ENCODE peak calls at places on chromosomes 12 and 14, in six cellular contexts. B is upper lobe of right lung, Q is HFFc6, U is WTC11, L is left ventricle myocardium inferior, O is AG09319. R is an unnamed sample.

GRCh38 chr14:53840444-53840843 is 116.2 kb downstream of the BMP4 start:
- DNase-seq in B (no peak), Q (peak; percentile 46), U (no peak), L (no peak), O (no peak), R (no peak)

GRCh38 chr12:132083731-132084641 is 60.1 kb downstream of the DDX51 start:
- DNase-seq in B (peak; percentile 96), Q (peak; percentile 80), U (peak; percentile 96), L (peak; percentile 90), O (peak; percentile 63), R (peak; percentile 90)

GRCh38 chr12:113819495-113819894 is 146.6 kb downstream of the RBM19 start:
- DNase-seq in B (no peak), Q (no peak), U (no peak), L (no peak), O (no peak), R (no peak)

GRCh38 chr14:24293525-24293924 is 6.1 kb downstream of the DHRS1 start:
- DNase-seq in B (no peak), Q (no peak), U (no peak), L (no peak), O (no peak), R (no peak)

GRCh38 chr14:104422301-104423223 is 157.0 kb upstream of the C14orf180 start:
- DNase-seq in B (peak; percentile 52), Q (no peak), U (no peak), L (no peak), O (no peak), R (no peak)

GRCh38 chr12:76180401-76181277 is 96.2 kb upstream of the NAP1L1 start:
- DNase-seq in B (no peak), Q (no peak), U (no peak), L (no peak), O (no peak), R (no peak)

GRCh38 chr14:26846388-26846787 is 248.6 kb upstream of the NOVA1 start:
- DNase-seq in B (no peak), Q (no peak), U (no peak), L (no peak), O (no peak), R (peak; percentile 32)

GRCh38 chr12:88057994-88058718 is 29.0 kb upstream of the C12orf50 start:
- DNase-seq in B (no peak), Q (no peak), U (no peak), L (peak; percentile 42), O (no peak), R (no peak)

GRCh38 chr12:109191621-109192250 is 75.3 kb downstream of the ACACB start:
- DNase-seq in B (no peak), Q (no peak), U (no peak), L (no peak), O (no peak), R (no peak)

GRCh38 chr12:61213646-61214045 is 1046.6 kb upstream of the USP15 start:
- DNase-seq in B (no peak), Q (no peak), U (no peak), L (no peak), O (no peak), R (no peak)

GRCh38 chr12:7433276-7433822 is 10.6 kb downstream of the CD163L1 start:
- DNase-seq in B (no peak), Q (peak; percentile 78), U (no peak), L (no peak), O (no peak), R (peak; percentile 74)

GRCh38 chr12:53048033-53048779 is 1.7 kb upstream of the TNS2 start:
- DNase-seq in B (peak; percentile 89), Q (no peak), U (no peak), L (peak; percentile 81), O (no peak), R (no peak)

GRCh38 chr12:3684449-3685051 is 68.4 kb downstream of the CRACR2A start:
- DNase-seq in B (no peak), Q (no peak), U (no peak), L (peak; percentile 42), O (no peak), R (no peak)

GRCh38 chr14:26319139-26319864 is 278.5 kb downstream of the NOVA1 start:
- DNase-seq in B (no peak), Q (no peak), U (no peak), L (no peak), O (no peak), R (no peak)

GRCh38 chr12:60257063-60257462 is 661.2 kb downstream of the SLC16A7 start:
- DNase-seq in B (no peak), Q (peak; percentile 64), U (no peak), L (no peak), O (no peak), R (peak; percentile 80)

GRCh38 chr12:75658826-75659823 is 147.7 kb upstream of the KRR1 start:
- DNase-seq in B (no peak), Q (peak; percentile 81), U (no peak), L (no peak), O (no peak), R (peak; percentile 90)

GRCh38 chr12:10363922-10364838 is 25.7 kb downstream of the KLRK1 start:
- DNase-seq in B (no peak), Q (peak; percentile 12), U (no peak), L (peak; percentile 26), O (no peak), R (peak; percentile 56)

GRCh38 chr12:12072064-12072760 is 1.5 kb downstream of the BCL2L14 start:
- DNase-seq in B (peak; percentile 73), Q (no peak), U (no peak), L (no peak), O (no peak), R (no peak)

GRCh38 chr14:96154900-96155299 is 49.7 kb upstream of the BDKRB2 start:
- DNase-seq in B (no peak), Q (no peak), U (no peak), L (no peak), O (no peak), R (no peak)

GRCh38 chr12:6394398-6394797 is 10.4 kb downstream of the LTBR start:
- DNase-seq in B (no peak), Q (no peak), U (no peak), L (no peak), O (no peak), R (no peak)

GRCh38 chr14:65241125-65241752 is 138.9 kb upstream of the MAX start:
- DNase-seq in B (no peak), Q (no peak), U (no peak), L (no peak), O (no peak), R (no peak)

GRCh38 chr14:68936980-68937379 is 42.1 kb downstream of the ACTN1 start:
- DNase-seq in B (no peak), Q (no peak), U (no peak), L (no peak), O (no peak), R (no peak)

GRCh38 chr14:63603749-63604277 is 37.9 kb downstream of the WDR89 start:
- DNase-seq in B (no peak), Q (no peak), U (no peak), L (no peak), O (no peak), R (no peak)

GRCh38 chr14:92503756-92504491 is 9.7 kb upstream of the RIN3 start:
- DNase-seq in B (no peak), Q (peak; percentile 90), U (no peak), L (no peak), O (no peak), R (peak; percentile 61)

GRCh38 chr14:24113801-24114535 is 609 bp upstream of the DCAF11 start:
- DNase-seq in B (peak; percentile 95), Q (peak; percentile 93), U (peak; percentile 81), L (peak; percentile 86), O (peak; percentile 53), R (peak; percentile 90)

GRCh38 chr14:92009604-92010003 is 30.3 kb downstream of the TRIP11 start:
- DNase-seq in B (no peak), Q (no peak), U (no peak), L (no peak), O (no peak), R (no peak)

GRCh38 chr12:49298160-49298559 is 3.2 kb downstream of the PRPH start:
- DNase-seq in B (no peak), Q (no peak), U (no peak), L (no peak), O (no peak), R (no peak)
- TF ChIP-seq CTCF in B (no peak), Q (peak; percentile 53), U (no peak), L (no peak), O (no peak), R (no peak)

GRCh38 chr14:23055621-23056256 is 1.6 kb downstream of the CDH24 start:
- DNase-seq in B (no peak), Q (no peak), U (no peak), L (no peak), O (no peak), R (no peak)

GRCh38 chr14:23056257-23056955 is 914 bp downstream of the CDH24 start:
- DNase-seq in B (peak; percentile 81), Q (peak; percentile 53), U (peak; percentile 81), L (peak; percentile 59), O (no peak), R (peak; percentile 59)

GRCh38 chr14:23053426-23053825 is 3.9 kb downstream of the CDH24 start:
- DNase-seq in B (peak; percentile 53), Q (no peak), U (no peak), L (no peak), O (no peak), R (no peak)

GRCh38 chr14:23054000-23054811 is 3.1 kb downstream of the CDH24 start:
- DNase-seq in B (peak; percentile 62), Q (no peak), U (peak; percentile 61), L (no peak), O (no peak), R (no peak)

GRCh38 chr14:23055147-23055550 is 2.2 kb downstream of the CDH24 start:
- DNase-seq in B (peak; percentile 51), Q (no peak), U (no peak), L (no peak), O (no peak), R (no peak)
- TF ChIP-seq CTCF in B (no peak), Q (no peak), U (no peak), L (no peak), O (no peak), R (no peak)

DNA sequence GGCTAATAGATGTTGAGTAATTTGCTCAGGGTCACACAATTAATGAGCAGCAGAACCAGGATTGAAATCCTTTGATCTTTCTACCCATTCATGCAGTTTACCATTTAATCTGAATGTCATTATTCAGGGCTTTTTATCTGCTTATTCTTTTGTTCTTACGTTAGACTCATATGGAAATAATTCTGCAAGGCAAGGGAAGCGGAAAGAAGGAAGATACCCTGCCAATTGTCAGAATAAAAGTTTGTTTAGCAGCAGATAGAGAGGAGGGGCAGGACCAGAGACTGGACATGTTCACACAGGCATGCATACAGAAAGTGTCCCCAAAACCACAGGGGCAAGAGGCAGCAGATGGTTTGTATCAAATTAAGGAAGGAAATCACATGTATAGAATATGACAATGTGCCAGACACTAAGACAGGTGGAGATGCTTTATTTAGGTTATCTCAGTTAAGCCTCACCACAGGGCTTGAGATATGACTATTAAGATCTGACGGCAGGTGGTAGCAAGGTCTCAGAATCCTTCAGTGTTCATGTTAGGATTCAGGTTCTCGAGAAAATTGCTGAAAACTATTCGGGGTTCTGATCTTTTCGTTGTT is 29.8 kb downstream of the BRMS1L start:
- DNase-seq in B (no peak), Q (no peak), U (no peak), L (no peak), O (no peak), R (no peak)
- TF ChIP-seq CTCF in B (no peak), Q (no peak), U (no peak), L (no peak), O (no peak), R (no peak)

DNA sequence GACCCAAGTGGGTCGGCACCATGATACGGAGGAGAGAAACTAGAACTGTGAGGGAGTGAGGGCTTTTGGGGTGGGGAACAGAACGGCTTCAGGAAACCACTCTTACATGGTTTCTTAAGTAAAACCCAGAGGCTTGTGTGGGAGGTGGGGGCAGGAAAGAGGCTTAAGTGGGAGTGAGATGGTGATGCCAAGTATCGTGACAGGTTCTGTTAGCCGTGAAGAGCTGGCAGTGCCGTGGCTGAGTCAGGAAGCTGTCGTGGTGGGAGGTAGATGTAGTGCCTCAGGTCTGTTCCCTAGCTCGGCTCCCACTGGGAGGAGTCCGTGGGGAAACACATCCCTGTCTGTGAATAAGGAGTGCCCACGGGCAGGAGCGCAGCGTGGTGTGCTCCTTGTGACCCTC is 185.8 kb upstream of the FKBP4 start:
- DNase-seq in B (no peak), Q (no peak), U (no peak), L (no peak), O (no peak), R (no peak)
- TF ChIP-seq CTCF in B (no peak), Q (no peak), U (no peak), L (no peak), O (no peak), R (no peak)